ENCODE peak calls at places on chromosome 13, in four cellular contexts. M is GM12878, Y is SK-N-SH, H is K562. J is an unnamed sample.

GRCh38 chr13:88937381-88937780 is 1266.2 kb downstream of the SLITRK5 start:
- DNase-seq in M (no peak), Y (no peak), H (no peak), J (no peak)

GRCh38 chr13:94329277-94329676 is 150.2 kb downstream of the DCT start:
- DNase-seq in M (no peak), Y (no peak), H (no peak), J (no peak)

GRCh38 chr13:31947506-31947905 is 84.1 kb upstream of the FRY start:
- DNase-seq in M (no peak), Y (no peak), H (no peak), J (no peak)

GRCh38 chr13:71852082-71852481 is 14.9 kb downstream of the DACH1 start:
- DNase-seq in M (no peak), Y (no peak), H (no peak), J (no peak)

GRCh38 chr13:39596685-39597084 is 6.3 kb downstream of the LHFPL6 start:
- DNase-seq in M (no peak), Y (no peak), H (no peak), J (no peak)

GRCh38 chr13:74907788-74908187 is 574.2 kb downstream of the TBC1D4 start:
- DNase-seq in M (no peak), Y (no peak), H (no peak), J (no peak)

GRCh38 chr13:94620286-94620896 is 18.7 kb downstream of the GPR180 start:
- DNase-seq in M (no peak), Y (peak), H (peak), J (peak)

GRCh38 chr13:41456768-41457588 is at the start of gene RGCC:
- DNase-seq in M (no peak), Y (peak), H (peak), J (peak)

GRCh38 chr13:74705438-74705837 is 571.2 kb upstream of the KLF12 start:
- DNase-seq in M (no peak), Y (no peak), H (no peak), J (no peak)

GRCh38 chr13:113589961-113590339 is 5.4 kb downstream of the TFDP1 start:
- DNase-seq in M (no peak), Y (peak), H (no peak), J (no peak)

GRCh38 chr13:40484981-40485380 is 181.5 kb downstream of the FOXO1 start:
- DNase-seq in M (no peak), Y (no peak), H (no peak), J (no peak)

GRCh38 chr13:99357920-99358319 is 50.7 kb upstream of the GPR183 start:
- DNase-seq in M (no peak), Y (no peak), H (no peak), J (no peak)

GRCh38 chr13:94479559-94480095 is at the start of gene DCT:
- DNase-seq in M (no peak), Y (no peak), H (no peak), J (no peak)

GRCh38 chr13:113599396-113599795 is 14.8 kb downstream of the TFDP1 start:
- DNase-seq in M (no peak), Y (no peak), H (no peak), J (no peak)

GRCh38 chr13:110628477-110628793 is 13.1 kb downstream of the NAXD start:
- DNase-seq in M (no peak), Y (peak), H (no peak), J (no peak)

GRCh38 chr13:36374063-36374462 is 27.9 kb upstream of the SPART start:
- DNase-seq in M (no peak), Y (no peak), H (no peak), J (no peak)

GRCh38 chr13:112250788-112251445 is 125.2 kb upstream of the SPACA7 start:
- DNase-seq in M (no peak), Y (no peak), H (no peak), J (no peak)

GRCh38 chr13:111614009-111614408 is 293.6 kb downstream of the TEX29 start:
- DNase-seq in M (no peak), Y (no peak), H (no peak), J (no peak)

GRCh38 chr13:34044660-34045080 is 226.7 kb downstream of the RFC3 start:
- DNase-seq in M (no peak), Y (no peak), H (no peak), J (no peak)

GRCh38 chr13:38980628-38981078 is 10.0 kb downstream of the STOML3 start:
- DNase-seq in M (no peak), Y (peak), H (no peak), J (no peak)

GRCh38 chr13:66237411-66238062 is 992.6 kb downstream of the PCDH9 start:
- DNase-seq in M (no peak), Y (no peak), H (no peak), J (no peak)

DNA sequence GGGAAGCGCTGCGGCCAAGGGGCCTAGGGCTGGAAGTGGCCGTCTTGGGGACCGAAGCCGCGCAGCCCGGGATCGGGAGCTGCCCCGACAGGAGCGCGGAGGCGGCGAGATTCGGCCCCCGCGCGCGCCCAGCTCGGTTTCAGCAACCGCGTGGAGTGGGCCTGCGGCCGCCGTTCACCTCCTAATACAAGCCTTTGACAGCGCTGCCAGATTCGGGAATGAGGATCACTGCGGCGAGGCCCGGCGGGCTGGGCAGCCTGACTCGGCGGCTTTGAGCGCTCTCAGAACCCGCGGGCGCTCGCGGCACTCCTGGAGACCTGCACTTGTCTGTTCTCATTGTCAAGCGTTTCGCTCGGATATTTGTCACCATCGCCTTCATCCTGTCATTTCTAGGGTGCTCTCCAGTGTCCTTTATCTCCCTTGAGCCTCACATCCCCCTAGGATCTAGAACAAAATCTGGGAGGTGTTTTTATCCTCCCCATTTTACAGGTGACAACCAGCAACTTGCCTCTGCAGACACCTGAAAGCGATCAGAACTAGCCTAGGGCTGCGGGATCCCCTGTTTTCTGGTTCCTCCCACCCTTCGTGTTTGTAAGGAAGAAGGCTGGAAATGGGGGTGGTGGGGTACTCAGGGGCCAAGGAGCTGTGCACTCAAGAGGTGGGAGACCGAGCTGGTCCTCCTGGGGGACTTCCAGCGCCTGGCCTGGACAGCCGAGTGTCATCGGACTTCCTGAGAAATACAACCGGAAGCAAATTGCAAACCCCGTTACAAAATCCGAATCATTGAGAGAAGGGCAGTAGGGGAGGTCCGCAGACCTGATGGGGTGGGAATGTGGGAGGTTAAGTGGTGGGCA is 1.5 kb upstream of the CDX2 start:
- DNase-seq in M (no peak), Y (peak), H (no peak), J (no peak)
- TF ChIP-seq NFIC in M (no peak), Y (no peak), H (no peak), J (no peak)

DNA sequence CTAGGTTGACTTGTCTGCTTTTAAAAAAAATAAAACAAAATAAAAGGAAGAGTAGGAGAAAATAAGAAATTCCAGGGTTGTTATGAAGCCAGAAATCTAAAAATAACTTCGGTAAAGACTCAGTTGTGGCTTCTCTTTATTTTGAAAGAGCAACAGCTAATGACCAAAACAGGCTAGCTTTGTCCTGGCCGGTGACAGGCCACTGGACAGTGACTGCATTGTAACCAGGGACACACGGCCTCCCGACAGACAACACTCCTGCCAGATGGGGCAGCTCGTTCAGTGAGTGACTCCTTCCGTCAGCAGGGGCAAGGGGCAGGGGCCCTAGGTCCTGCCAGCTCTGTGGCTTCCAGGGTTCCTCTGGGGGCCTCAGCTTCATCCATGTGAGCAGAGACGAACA is 173.4 kb downstream of the KATNAL1 start:
- DNase-seq in M (no peak), Y (no peak), H (no peak), J (no peak)
- TF ChIP-seq NFIC in M (no peak), Y (no peak), H (no peak), J (no peak)

GRCh38 chr13:97165527-97166425 is 56.4 kb upstream of the MBNL2 start:
- DNase-seq in M (no peak), Y (no peak), H (no peak), J (peak)

GRCh38 chr13:97160421-97160820 is 61.7 kb upstream of the MBNL2 start:
- DNase-seq in M (no peak), Y (no peak), H (no peak), J (no peak)

GRCh38 chr13:97161832-97162231 is 60.3 kb upstream of the MBNL2 start:
- DNase-seq in M (no peak), Y (no peak), H (no peak), J (no peak)
- TF ChIP-seq NFIC in M (no peak), Y (no peak), H (no peak), J (no peak)

DNA sequence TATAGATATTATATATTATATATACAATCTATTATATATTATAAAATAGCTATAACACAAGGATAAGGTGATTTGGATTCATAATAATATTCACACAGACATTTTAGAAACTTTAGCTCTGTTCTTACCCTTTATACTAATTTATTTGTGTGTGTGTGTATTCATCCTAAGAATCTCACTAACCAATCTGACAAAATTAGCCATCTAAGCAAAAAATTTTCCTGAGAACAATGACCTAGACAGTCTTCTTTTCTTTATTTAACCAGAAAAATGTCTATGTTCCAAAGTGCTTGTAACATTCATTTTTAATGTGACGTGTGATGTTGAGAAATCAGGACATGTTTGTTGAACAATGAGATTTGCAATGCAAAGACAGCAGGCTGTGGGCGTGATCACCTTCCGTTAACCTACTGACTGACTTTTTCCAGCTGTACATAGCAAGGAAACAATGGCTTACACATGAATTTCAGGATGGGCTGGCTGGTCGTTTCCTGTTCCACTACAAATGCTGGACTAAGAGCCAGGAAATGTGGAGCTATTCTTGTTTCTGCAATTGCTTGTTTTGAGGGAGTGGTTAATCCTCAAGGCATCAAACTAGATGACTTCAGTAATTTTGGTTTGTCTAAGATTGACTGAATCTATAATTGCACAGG is 634.6 kb upstream of the ARGLU1 start:
- DNase-seq in M (no peak), Y (no peak), H (no peak), J (peak)
- TF ChIP-seq NFIC in M (no peak), Y (no peak), H (no peak), J (no peak)

DNA sequence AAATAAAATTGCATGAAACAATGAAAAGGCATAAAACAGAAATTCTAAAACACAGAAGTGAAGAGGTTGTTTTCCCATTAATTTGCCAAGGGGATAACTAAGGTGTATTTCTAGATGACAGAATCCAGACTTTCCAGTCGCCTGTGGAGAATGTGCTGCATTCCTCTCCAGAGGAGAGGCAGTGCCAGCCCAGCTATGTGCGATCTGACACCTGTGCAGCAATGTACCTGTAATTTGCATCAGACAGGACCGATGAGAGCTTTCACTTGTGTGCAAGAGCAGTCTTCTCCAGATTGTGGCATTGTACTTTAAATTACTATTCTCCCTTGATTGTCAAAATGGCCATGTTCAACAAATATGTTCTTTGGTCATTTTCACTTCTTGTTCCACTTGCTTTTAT is 1037.9 kb downstream of the EFNB2 start:
- DNase-seq in M (no peak), Y (no peak), H (no peak), J (no peak)
- TF ChIP-seq NFIC in M (no peak), Y (no peak), H (no peak), J (no peak)

GRCh38 chr13:52600666-52601065 is 41.6 kb upstream of the HNRNPA1L2 start:
- DNase-seq in M (no peak), Y (no peak), H (no peak), J (no peak)
- TF ChIP-seq NFIC in M (no peak), Y (no peak), H (no peak), J (no peak)

DNA sequence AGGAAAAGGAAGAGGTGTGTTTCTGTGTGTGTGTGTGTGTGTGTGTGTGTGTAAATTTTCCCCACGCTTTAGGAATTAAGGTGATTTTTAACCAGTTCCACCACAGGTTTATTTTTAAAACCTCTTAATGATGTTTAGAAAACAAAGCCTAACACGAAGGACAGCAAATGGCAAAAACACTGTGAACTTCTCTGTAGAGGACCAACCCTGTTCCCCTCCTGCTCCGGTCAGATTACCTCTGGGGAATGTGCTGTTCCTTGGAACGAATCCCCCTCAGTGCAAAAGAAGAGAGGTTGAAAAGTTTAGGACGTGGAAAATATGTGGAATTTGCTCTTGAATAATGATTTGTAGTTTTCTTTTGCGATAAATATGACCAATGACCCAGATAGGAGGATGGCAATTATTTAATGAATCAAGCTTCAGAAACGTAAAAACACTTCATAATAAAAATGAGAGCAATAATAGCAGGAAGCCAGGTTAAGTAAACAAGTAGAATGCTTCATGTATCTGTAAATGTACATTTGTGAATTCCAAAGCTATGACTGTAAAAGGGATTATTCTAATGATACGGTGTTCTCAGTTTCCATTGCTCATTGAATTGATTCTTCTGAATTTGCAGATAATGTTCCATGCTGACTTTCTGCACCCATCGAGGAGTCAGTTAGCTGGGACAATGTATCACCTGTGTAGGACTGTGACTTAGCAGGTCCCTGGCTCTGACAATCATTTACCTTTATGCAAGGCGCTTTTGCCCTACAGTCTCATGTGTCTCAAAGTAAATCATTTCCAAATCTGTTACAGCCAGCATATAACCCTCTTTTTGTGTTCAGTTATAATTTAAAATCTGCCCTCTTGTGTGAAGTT is 266.8 kb downstream of the KLF5 start:
- DNase-seq in M (no peak), Y (no peak), H (no peak), J (peak)
- TF ChIP-seq NFIC in M (no peak), Y (no peak), H (no peak), J (no peak)